ENCODE peak calls at places on chromosomes 4 and X, in six cellular contexts. O, K, L, Y, T and A are unnamed samples.

GRCh38 chr4:40185830-40186664 is 10.8 kb upstream of the RHOH start:
- DNase-seq in O (no peak), K (no peak), L (no peak), Y (no peak), T (no peak), A (no peak)

GRCh38 chr4:48669086-48669485 is 111.0 kb downstream of the FRYL start:
- DNase-seq in O (no peak), K (no peak), L (no peak), Y (no peak), T (no peak), A (no peak)

GRCh38 chr4:140090215-140090731 is 63.7 kb downstream of the MAML3 start:
- DNase-seq in O (peak), K (no peak), L (no peak), Y (no peak), T (no peak), A (no peak)

GRCh38 chrX:905828-906566 is 275.4 kb downstream of the SHOX start:
- DNase-seq in O (no peak), K (no peak), L (no peak), Y (no peak), T (no peak), A (no peak)

GRCh38 chr4:145446184-145446583 is 35.5 kb upstream of the SMAD1 start:
- DNase-seq in O (no peak), K (no peak), L (no peak), Y (no peak), T (no peak), A (no peak)

GRCh38 chrX:136170109-136170800 is 22.9 kb downstream of the FHL1 start:
- DNase-seq in O (no peak), K (no peak), L (no peak), Y (no peak), T (no peak), A (no peak)

GRCh38 chrX:106009145-106009544 is 29.4 kb downstream of the SERPINA7 start:
- DNase-seq in O (no peak), K (no peak), L (no peak), Y (no peak), T (no peak), A (no peak)

GRCh38 chr4:139300431-139301142 is 718 bp upstream of the NAA15 start:
- DNase-seq in O (peak), K (peak), L (no peak), Y (no peak), T (peak), A (no peak)

GRCh38 chrX:103774070-103774642 is 2.5 kb upstream of the PLP1 start:
- DNase-seq in O (peak), K (peak), L (peak), Y (no peak), T (peak), A (no peak)

GRCh38 chrX:153776611-153777045 is 4.2 kb upstream of the SRPK3 start:
- DNase-seq in O (no peak), K (no peak), L (no peak), Y (no peak), T (no peak), A (no peak)

GRCh38 chr4:57575465-57575864 is 465.3 kb upstream of the IGFBP7 start:
- DNase-seq in O (no peak), K (no peak), L (no peak), Y (no peak), T (no peak), A (no peak)

GRCh38 chr4:109408711-109409110 is 24.9 kb upstream of the SEC24B start:
- DNase-seq in O (no peak), K (no peak), L (no peak), Y (no peak), T (no peak), A (no peak)

GRCh38 chr4:924107-925096 is 7.7 kb downstream of the GAK start:
- DNase-seq in O (no peak), K (no peak), L (peak), Y (no peak), T (no peak), A (peak)

GRCh38 chr4:56817840-56818491 is 3.5 kb downstream of the SPINK2 start:
- DNase-seq in O (peak), K (no peak), L (no peak), Y (no peak), T (no peak), A (no peak)

GRCh38 chr4:156298230-156298629 is 344.6 kb upstream of the CTSO start:
- DNase-seq in O (no peak), K (peak), L (no peak), Y (no peak), T (peak), A (no peak)

GRCh38 chrX:73268463-73268862 is 53.8 kb upstream of the NAP1L2 start:
- DNase-seq in O (no peak), K (no peak), L (no peak), Y (no peak), T (no peak), A (no peak)

GRCh38 chr4:158172196-158172557 is 648 bp downstream of the GASK1B start:
- DNase-seq in O (peak), K (no peak), L (no peak), Y (no peak), T (no peak), A (no peak)

GRCh38 chr4:26093561-26093960 is 179.5 kb downstream of the SMIM20 start:
- DNase-seq in O (no peak), K (no peak), L (no peak), Y (no peak), T (no peak), A (no peak)

GRCh38 chr4:133588306-133588705 is 439.2 kb downstream of the PCDH10 start:
- DNase-seq in O (no peak), K (no peak), L (no peak), Y (no peak), T (no peak), A (no peak)

GRCh38 chr4:185840201-185840600 is 28.2 kb upstream of the SORBS2 start:
- DNase-seq in O (no peak), K (no peak), L (no peak), Y (no peak), T (no peak), A (no peak)

GRCh38 chr4:100838286-100838685 is 320.5 kb upstream of the EMCN start:
- DNase-seq in O (no peak), K (no peak), L (no peak), Y (no peak), T (no peak), A (no peak)

GRCh38 chrX:31658360-31658759 is 586.5 kb upstream of the FTHL17 start:
- DNase-seq in O (peak), K (no peak), L (no peak), Y (no peak), T (peak), A (no peak)

GRCh38 chr4:158817562-158818370 is 48.9 kb downstream of the FNIP2 start:
- DNase-seq in O (no peak), K (no peak), L (no peak), Y (no peak), T (no peak), A (no peak)

GRCh38 chr4:138981930-138982390 is 33.6 kb upstream of the NOCT start:
- DNase-seq in O (peak), K (no peak), L (no peak), Y (no peak), T (peak), A (no peak)

GRCh38 chrX:139691493-139691842 is 16.5 kb downstream of the MCF2 start:
- DNase-seq in O (no peak), K (peak), L (no peak), Y (no peak), T (peak), A (no peak)

DNA sequence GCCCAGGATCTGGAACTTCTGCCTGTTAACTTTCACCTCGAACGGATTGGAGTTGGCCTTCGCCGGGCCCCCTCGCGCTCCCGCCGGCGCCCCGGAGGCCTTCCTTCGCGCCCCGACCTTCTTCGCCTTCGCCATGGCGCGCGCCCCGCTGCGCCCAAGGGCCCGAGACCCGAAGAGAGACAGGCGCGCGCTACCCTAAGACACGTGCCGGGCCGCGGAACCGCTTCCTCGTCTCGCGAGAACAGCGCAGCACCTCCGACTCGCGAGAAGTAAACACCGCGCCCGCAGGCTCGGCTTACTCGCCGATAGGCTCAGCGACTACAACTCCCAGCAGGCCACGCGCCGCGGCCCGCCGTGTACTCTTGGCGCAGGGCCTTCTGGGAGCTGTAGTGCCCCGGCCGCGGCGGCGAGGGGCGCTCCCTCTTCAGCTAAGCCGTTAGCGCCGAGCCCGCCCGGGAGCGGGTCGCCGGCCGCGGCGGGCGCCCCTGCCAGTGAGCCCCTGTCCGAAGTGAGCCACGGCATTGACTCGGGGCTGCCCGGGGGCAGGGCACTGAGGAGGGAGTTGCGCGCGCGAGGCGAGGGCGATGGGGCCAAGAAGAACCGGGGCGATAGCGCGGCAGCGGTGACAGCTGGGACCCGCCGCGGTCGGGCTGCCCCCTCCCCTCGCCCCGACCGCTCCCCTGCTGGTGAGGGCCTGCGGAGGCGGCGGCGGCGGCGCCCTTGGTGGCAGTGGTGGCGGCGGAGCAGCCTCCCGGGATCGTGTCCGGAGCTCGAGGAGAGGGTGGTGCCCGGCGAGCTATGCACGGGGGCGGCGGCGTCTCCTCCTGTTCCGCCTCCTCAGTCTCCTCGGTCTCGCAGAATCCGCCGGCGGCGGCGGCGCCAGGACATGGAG is at the start of the genes GRK4 and NOP14:
- DNase-seq in O (peak), K (peak), L (peak), Y (peak), T (peak), A (peak)
- TF ChIP-seq CTCF in O (peak), K (peak), L (no peak), Y (no peak), T (no peak), A (peak)

DNA sequence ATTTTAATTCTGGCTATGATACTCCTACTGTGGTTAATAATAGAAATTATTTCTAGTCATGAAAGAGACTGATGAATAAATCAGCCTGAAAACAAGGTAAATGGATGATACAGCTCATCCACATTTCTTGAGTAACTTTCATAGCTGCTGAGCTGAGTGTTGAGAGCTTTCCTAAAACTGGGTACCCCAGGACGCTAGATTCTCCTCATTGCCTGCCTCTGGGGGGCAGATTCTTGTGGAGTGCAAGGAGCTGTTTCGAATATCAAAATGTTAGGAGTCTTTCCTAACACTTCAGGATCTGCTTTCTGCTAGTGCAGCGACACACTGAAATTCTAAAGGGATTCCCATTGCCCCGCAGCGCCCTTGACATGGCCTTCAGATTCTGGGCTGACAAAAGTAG is 2.1 kb downstream of the MND1 start:
- DNase-seq in O (no peak), K (peak), L (no peak), Y (no peak), T (peak), A (no peak)
- H3K4me3 ChIP-seq in O (peak), K (peak), L (no peak), Y (no peak), T (peak), A (no peak)

GRCh38 chr4:10622728-10623127 is 61.8 kb downstream of the CLNK start:
- DNase-seq in O (no peak), K (no peak), L (no peak), Y (no peak), T (peak), A (no peak)
- TF ChIP-seq CTCF in O (peak), K (peak), L (no peak), Y (no peak), T (peak), A (no peak)

GRCh38 chrX:48736878-48737212 is 24.7 kb upstream of the GLOD5 start:
- DNase-seq in O (no peak), K (no peak), L (no peak), Y (no peak), T (no peak), A (no peak)
- H3K4me3 ChIP-seq in O (peak), K (peak), L (no peak), Y (peak), T (peak), A (peak)

DNA sequence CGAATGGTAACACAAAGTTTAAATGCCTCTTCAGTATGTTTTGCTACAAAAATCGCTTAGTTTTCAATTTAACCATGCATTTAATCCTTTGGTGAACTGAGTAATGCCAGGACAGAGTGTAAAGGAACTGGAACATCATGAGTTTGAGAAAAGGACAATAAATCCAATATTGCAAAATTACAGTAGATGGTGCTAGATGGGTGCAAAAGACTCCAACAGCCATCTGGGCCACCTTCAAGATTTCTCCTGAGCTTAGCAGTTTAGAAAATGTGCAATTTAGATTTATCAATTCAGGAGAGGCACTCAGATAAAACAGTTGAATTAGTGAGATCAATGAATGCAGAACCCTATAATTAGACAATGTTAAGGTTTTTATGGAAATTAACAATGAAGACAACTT is 33.2 kb upstream of the MID1IP1 start:
- DNase-seq in O (peak), K (no peak), L (no peak), Y (no peak), T (no peak), A (no peak)
- TF ChIP-seq CTCF in O (peak), K (no peak), L (no peak), Y (no peak), T (no peak), A (no peak)

DNA sequence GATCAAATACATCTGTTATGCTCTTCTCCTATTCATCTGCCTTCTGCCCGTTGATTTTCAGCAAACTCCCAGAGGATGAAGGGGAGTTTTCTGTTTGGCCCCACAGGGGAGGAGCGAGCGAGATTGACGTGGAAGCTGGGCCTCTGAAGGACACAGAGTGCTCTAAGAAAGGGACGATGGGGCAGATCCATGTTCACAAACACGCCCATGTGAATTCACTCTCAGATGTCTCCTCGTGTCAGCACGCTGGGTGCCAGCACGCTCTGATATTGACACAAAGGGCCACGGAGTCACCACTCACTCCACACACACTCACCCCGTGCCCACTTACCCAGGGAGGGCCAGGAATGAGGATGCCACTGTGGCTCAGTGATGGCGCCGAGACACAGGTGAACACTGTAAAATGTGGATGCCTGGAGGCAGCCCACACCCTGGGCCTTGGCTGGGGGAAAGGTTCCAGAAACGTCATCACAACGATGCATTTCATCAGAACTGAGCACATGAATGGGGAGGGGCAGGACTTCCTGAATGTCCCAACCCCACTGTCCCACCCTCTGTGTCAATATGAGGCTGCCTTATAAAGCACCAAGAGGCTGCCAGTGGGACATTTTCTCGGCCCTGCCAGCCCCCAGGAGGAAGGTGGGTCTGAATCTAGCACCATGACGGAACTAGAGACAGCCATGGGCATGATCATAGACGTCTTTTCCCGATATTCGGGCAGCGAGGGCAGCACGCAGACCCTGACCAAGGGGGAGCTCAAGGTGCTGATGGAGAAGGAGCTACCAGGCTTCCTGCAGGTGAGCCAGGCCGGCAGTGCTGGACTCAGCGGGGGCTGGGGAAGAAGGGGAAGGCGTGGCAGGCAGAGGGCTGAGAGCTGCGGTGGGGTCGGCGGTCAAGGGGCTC is at the start of gene S100P:
- DNase-seq in O (peak), K (no peak), L (no peak), Y (no peak), T (no peak), A (no peak)
- H3K4me3 ChIP-seq in O (peak), K (no peak), L (no peak), Y (no peak), T (no peak), A (no peak)

GRCh38 chr4:146969126-146969525 is 23.5 kb upstream of the TTC29 start:
- DNase-seq in O (no peak), K (no peak), L (no peak), Y (no peak), T (no peak), A (no peak)
- TF ChIP-seq CTCF in O (no peak), K (no peak), L (no peak), Y (no peak), T (no peak), A (no peak)